ENCODE peak calls at places on chromosomes 1 and 21, in nine cellular contexts. One of them, this sample, is unnamed.

GRCh38 chr21:44858791-44859190 is 14.7 kb downstream of the PTTG1IP start:
- DNase-seq in breast epithelium: peak; percentile 71
- DNase-seq in testis: no peak
- DNase-seq in GM12892: no peak
- DNase-seq in ovary: no peak
- DNase-seq in IMR-90: no peak
- DNase-seq in NB4: no peak
- DNase-seq in tibial nerve: no peak
- DNase-seq in GM12891: no peak
- DNase-seq in this sample: no peak

GRCh38 chr1:206004821-206005220 is 1.6 kb upstream of the RAB7B start:
- DNase-seq in testis: no peak
- DNase-seq in breast epithelium: peak; percentile 79
- DNase-seq in NB4: no peak
- DNase-seq in IMR-90: no peak
- DNase-seq in GM12892: no peak
- DNase-seq in ovary: no peak
- DNase-seq in GM12891: no peak
- DNase-seq in tibial nerve: no peak
- DNase-seq in this sample: no peak

GRCh38 chr1:228149341-228150020 is at the start of gene GJC2:
- DNase-seq in GM12891: no peak
- DNase-seq in ovary: peak; percentile 82
- DNase-seq in GM12892: no peak
- DNase-seq in tibial nerve: no peak
- DNase-seq in IMR-90: peak; percentile 18
- DNase-seq in breast epithelium: no peak
- DNase-seq in testis: no peak
- DNase-seq in NB4: no peak
- DNase-seq in this sample: no peak

GRCh38 chr1:209389258-209389657 is 194.3 kb upstream of the CAMK1G start:
- DNase-seq in tibial nerve: no peak
- DNase-seq in NB4: no peak
- DNase-seq in GM12892: no peak
- DNase-seq in ovary: no peak
- DNase-seq in testis: no peak
- DNase-seq in GM12891: no peak
- DNase-seq in breast epithelium: no peak
- DNase-seq in IMR-90: peak; percentile 94
- DNase-seq in this sample: no peak

GRCh38 chr1:91851130-91852010 is 34.6 kb downstream of the TGFBR3 start:
- DNase-seq in GM12892: no peak
- DNase-seq in breast epithelium: peak; percentile 54
- DNase-seq in NB4: no peak
- DNase-seq in ovary: peak; percentile 92
- DNase-seq in testis: peak; percentile 93
- DNase-seq in tibial nerve: peak; percentile 86
- DNase-seq in GM12891: no peak
- DNase-seq in IMR-90: peak; percentile 89
- DNase-seq in this sample: peak; percentile 85

GRCh38 chr1:4219826-4220225 is 319.8 kb upstream of the C1orf174 start:
- DNase-seq in GM12892: no peak
- DNase-seq in GM12891: no peak
- DNase-seq in breast epithelium: no peak
- DNase-seq in tibial nerve: no peak
- DNase-seq in ovary: no peak
- DNase-seq in IMR-90: no peak
- DNase-seq in testis: no peak
- DNase-seq in NB4: no peak
- DNase-seq in this sample: no peak

GRCh38 chr1:85447000-85447943 is 17.7 kb downstream of the DDAH1 start:
- DNase-seq in testis: no peak
- DNase-seq in GM12892: no peak
- DNase-seq in ovary: no peak
- DNase-seq in breast epithelium: no peak
- DNase-seq in IMR-90: peak; percentile 61
- DNase-seq in GM12891: no peak
- DNase-seq in NB4: no peak
- DNase-seq in tibial nerve: no peak
- DNase-seq in this sample: no peak

GRCh38 chr1:20983297-20983889 is 193.3 kb downstream of the EIF4G3 start:
- DNase-seq in IMR-90: no peak
- DNase-seq in tibial nerve: no peak
- DNase-seq in breast epithelium: no peak
- DNase-seq in ovary: no peak
- DNase-seq in GM12892: no peak
- DNase-seq in testis: no peak
- DNase-seq in NB4: no peak
- DNase-seq in GM12891: no peak
- DNase-seq in this sample: no peak

GRCh38 chr1:47578026-47578861 is 140.4 kb downstream of the FOXD2 start:
- DNase-seq in NB4: peak; percentile 11
- DNase-seq in IMR-90: no peak
- DNase-seq in breast epithelium: peak; percentile 26
- DNase-seq in tibial nerve: peak; percentile 54
- DNase-seq in GM12892: no peak
- DNase-seq in GM12891: no peak
- DNase-seq in testis: peak; percentile 75
- DNase-seq in ovary: no peak
- DNase-seq in this sample: peak; percentile 69

GRCh38 chr1:41537788-41538351 is 53.4 kb upstream of the EDN2 start:
- DNase-seq in GM12891: no peak
- DNase-seq in ovary: peak; percentile 70
- DNase-seq in IMR-90: peak; percentile 88
- DNase-seq in NB4: no peak
- DNase-seq in breast epithelium: no peak
- DNase-seq in tibial nerve: no peak
- DNase-seq in GM12892: no peak
- DNase-seq in testis: peak; percentile 61
- DNase-seq in this sample: peak; percentile 53

GRCh38 chr1:152047954-152048640 is 11.3 kb upstream of the S100A11 start:
- DNase-seq in tibial nerve: peak; percentile 81
- DNase-seq in GM12892: peak; percentile 55
- DNase-seq in NB4: peak; percentile 99
- DNase-seq in breast epithelium: peak; percentile 93
- DNase-seq in IMR-90: peak; percentile 99
- DNase-seq in GM12891: peak; percentile 61
- DNase-seq in ovary: peak; percentile 82
- DNase-seq in testis: peak; percentile 95
- DNase-seq in this sample: peak; percentile 97

GRCh38 chr1:106717561-106717960 is 338.9 kb upstream of the PRMT6 start:
- DNase-seq in breast epithelium: no peak
- DNase-seq in IMR-90: no peak
- DNase-seq in tibial nerve: no peak
- DNase-seq in ovary: no peak
- DNase-seq in GM12892: no peak
- DNase-seq in testis: no peak
- DNase-seq in GM12891: no peak
- DNase-seq in NB4: no peak
- DNase-seq in this sample: no peak

GRCh38 chr1:106727171-106727570 is 329.3 kb upstream of the PRMT6 start:
- DNase-seq in ovary: no peak
- DNase-seq in breast epithelium: no peak
- DNase-seq in GM12891: no peak
- DNase-seq in IMR-90: no peak
- DNase-seq in NB4: peak; percentile 12
- DNase-seq in GM12892: no peak
- DNase-seq in tibial nerve: no peak
- DNase-seq in testis: no peak
- DNase-seq in this sample: no peak

DNA sequence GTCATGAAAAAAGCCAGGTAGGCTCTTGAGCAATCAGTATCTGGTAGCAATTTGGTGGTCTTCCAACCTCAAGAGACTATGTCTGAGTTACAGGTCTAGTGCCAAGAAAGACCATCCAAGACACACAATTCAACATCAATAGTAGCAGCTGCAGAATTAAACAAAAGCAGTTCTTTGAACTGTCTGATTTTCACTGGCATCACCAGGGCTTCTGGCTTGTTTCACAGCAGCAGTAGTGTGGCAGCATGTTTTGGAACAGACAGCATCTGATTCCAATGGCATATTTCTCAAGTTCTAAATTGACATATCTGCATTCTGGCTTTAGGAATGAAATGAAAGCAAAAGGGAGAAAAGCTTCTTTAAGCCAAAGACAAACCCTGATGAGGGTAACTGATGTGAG is 334.7 kb upstream of the PRMT6 start:
- DNase-seq in NB4: no peak
- DNase-seq in ovary: no peak
- DNase-seq in testis: no peak
- DNase-seq in breast epithelium: no peak
- DNase-seq in GM12891: no peak
- DNase-seq in GM12892: no peak
- DNase-seq in tibial nerve: no peak
- DNase-seq in IMR-90: no peak
- DNase-seq in this sample: no peak
- TF ChIP-seq POLR2A in NB4: no peak
- TF ChIP-seq POLR2A in ovary: no peak
- TF ChIP-seq POLR2A in testis: no peak
- TF ChIP-seq POLR2A in breast epithelium: no peak
- TF ChIP-seq POLR2A in GM12891: no peak
- TF ChIP-seq POLR2A in GM12892: no peak
- TF ChIP-seq POLR2A in tibial nerve: no peak
- TF ChIP-seq POLR2A in IMR-90: no peak
- TF ChIP-seq POLR2A in this sample: no peak

DNA sequence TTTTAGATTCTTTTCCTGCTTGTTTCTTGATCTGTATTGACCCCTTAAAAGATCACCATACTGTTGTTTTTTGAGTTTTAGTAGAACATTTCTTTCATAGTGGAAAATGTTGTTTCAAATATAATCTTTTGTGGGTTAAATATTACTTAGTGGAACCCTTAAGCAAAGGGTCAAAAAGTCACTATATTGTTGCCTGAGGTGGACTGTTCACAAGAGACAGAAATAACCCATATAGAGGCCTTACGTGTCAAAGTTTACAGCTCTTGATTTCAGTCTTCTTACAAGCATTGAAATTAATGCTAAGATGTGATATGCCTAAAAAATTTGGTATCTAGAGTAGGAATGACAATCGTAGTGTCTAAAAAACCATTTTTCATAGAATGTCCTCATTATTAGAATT is 6.3 kb downstream of the DNAJB4 start:
- DNase-seq in testis: no peak
- DNase-seq in NB4: no peak
- DNase-seq in GM12892: no peak
- DNase-seq in ovary: no peak
- DNase-seq in IMR-90: no peak
- DNase-seq in GM12891: no peak
- DNase-seq in tibial nerve: no peak
- DNase-seq in breast epithelium: no peak
- DNase-seq in this sample: no peak
- TF ChIP-seq POLR2A in testis: no peak
- TF ChIP-seq POLR2A in NB4: no peak
- TF ChIP-seq POLR2A in GM12892: no peak
- TF ChIP-seq POLR2A in ovary: no peak
- TF ChIP-seq POLR2A in IMR-90: no peak
- TF ChIP-seq POLR2A in GM12891: no peak
- TF ChIP-seq POLR2A in tibial nerve: no peak
- TF ChIP-seq POLR2A in breast epithelium: no peak
- TF ChIP-seq POLR2A in this sample: no peak

DNA sequence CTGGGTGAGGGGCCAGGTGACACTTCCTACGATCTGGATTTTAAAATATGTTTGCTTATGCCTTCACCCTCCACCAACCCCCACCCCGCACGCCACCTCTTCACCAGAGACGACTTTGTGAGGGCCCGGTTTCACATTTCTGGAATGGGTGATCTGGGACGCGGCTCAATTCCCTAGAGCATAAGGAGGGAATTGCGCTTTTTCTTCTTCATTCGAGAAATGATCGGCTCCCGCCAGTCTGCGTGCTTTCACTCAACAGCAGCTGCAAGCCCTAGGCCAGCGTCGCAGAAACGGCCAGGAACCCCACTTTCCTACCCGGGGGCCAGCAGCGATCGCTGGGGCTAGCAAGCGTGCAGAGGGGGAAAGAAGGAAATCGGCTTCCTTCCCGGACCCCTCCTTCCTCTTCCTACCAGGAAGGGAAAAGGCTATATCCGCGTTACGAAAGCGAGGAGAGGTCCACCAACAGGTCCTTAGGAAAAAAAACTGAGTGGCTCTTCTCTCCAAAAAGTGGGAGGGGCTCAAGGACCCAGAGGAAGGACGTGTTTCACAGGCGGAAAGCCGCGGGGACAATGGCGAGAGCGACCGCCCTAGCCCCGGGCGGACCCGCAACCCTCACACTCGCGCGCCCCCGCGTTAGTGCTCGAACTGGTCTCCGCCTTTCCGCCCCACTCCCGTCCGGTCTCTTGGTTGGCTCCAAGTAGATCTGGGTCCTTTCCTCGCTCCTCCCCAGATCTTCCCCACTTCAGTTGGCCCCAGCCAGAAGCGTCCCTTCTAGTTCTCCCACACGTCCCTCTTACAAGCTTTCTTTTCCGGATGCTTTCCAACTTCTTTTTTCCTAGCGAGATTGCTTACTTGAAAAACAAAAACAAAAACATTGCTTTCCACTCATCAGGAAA is 1.1 kb upstream of the ADAMTS1 start:
- DNase-seq in GM12891: no peak
- DNase-seq in testis: peak; percentile 84
- DNase-seq in GM12892: no peak
- DNase-seq in NB4: no peak
- DNase-seq in IMR-90: peak; percentile 82
- DNase-seq in breast epithelium: peak; percentile 72
- DNase-seq in ovary: peak; percentile 92
- DNase-seq in tibial nerve: peak; percentile 71
- DNase-seq in this sample: peak; percentile 87
- TF ChIP-seq POLR2A in GM12891: no peak
- TF ChIP-seq POLR2A in testis: no peak
- TF ChIP-seq POLR2A in GM12892: no peak
- TF ChIP-seq POLR2A in NB4: no peak
- TF ChIP-seq POLR2A in IMR-90: peak; percentile 68
- TF ChIP-seq POLR2A in breast epithelium: peak; percentile 81
- TF ChIP-seq POLR2A in ovary: peak; percentile 89
- TF ChIP-seq POLR2A in tibial nerve: peak; percentile 88
- TF ChIP-seq POLR2A in this sample: no peak

GRCh38 chr1:201889092-201889968 is 632 bp downstream of the SHISA4 start:
- DNase-seq in IMR-90: no peak
- DNase-seq in tibial nerve: no peak
- DNase-seq in GM12892: no peak
- DNase-seq in ovary: peak; percentile 44
- DNase-seq in testis: no peak
- DNase-seq in GM12891: no peak
- DNase-seq in breast epithelium: no peak
- DNase-seq in NB4: no peak
- DNase-seq in this sample: peak; percentile 75

GRCh38 chr1:201886103-201886885 is 2.4 kb upstream of the SHISA4 start:
- DNase-seq in GM12891: no peak
- DNase-seq in breast epithelium: peak; percentile 13
- DNase-seq in GM12892: no peak
- DNase-seq in NB4: no peak
- DNase-seq in tibial nerve: no peak
- DNase-seq in ovary: peak; percentile 14
- DNase-seq in IMR-90: no peak
- DNase-seq in testis: no peak
- DNase-seq in this sample: peak; percentile 23

GRCh38 chr1:201890223-201890622 is 1.5 kb downstream of the SHISA4 start:
- DNase-seq in IMR-90: no peak
- DNase-seq in tibial nerve: no peak
- DNase-seq in GM12892: no peak
- DNase-seq in GM12891: no peak
- DNase-seq in ovary: no peak
- DNase-seq in NB4: no peak
- DNase-seq in testis: no peak
- DNase-seq in breast epithelium: no peak
- DNase-seq in this sample: peak; percentile 32

GRCh38 chr1:201887116-201887866 is 1.4 kb upstream of the SHISA4 start:
- DNase-seq in GM12891: no peak
- DNase-seq in NB4: no peak
- DNase-seq in ovary: peak; percentile 8
- DNase-seq in breast epithelium: no peak
- DNase-seq in IMR-90: no peak
- DNase-seq in testis: no peak
- DNase-seq in GM12892: no peak
- DNase-seq in tibial nerve: no peak
- DNase-seq in this sample: peak; percentile 30

GRCh38 chr1:201888282-201889033 is at the start of gene SHISA4:
- DNase-seq in GM12891: peak; percentile 47
- DNase-seq in NB4: no peak
- DNase-seq in GM12892: no peak
- DNase-seq in ovary: peak; percentile 73
- DNase-seq in IMR-90: peak; percentile 29
- DNase-seq in testis: peak; percentile 85
- DNase-seq in tibial nerve: peak; percentile 62
- DNase-seq in breast epithelium: peak; percentile 80
- DNase-seq in this sample: peak; percentile 88
- TF ChIP-seq POLR2A in GM12891: no peak
- TF ChIP-seq POLR2A in NB4: no peak
- TF ChIP-seq POLR2A in GM12892: no peak
- TF ChIP-seq POLR2A in ovary: peak; percentile 23
- TF ChIP-seq POLR2A in IMR-90: no peak
- TF ChIP-seq POLR2A in testis: no peak
- TF ChIP-seq POLR2A in tibial nerve: peak; percentile 69
- TF ChIP-seq POLR2A in breast epithelium: no peak
- TF ChIP-seq POLR2A in this sample: no peak

This sample was measured in spleen.